ENCODE peak calls at places on chromosomes 16 and 17, in six cellular contexts. One of them, this sample, is unnamed.

GRCh38 chr16:73027655-73028220 is 20.2 kb downstream of the ZFHX3 start:
- DNase-seq in tibial nerve: no peak
- DNase-seq in adipocyte: no peak
- DNase-seq in lower lobe of right lung: no peak
- DNase-seq in brain microvascular endothelial cell: no peak
- DNase-seq in ovary: no peak
- DNase-seq in this sample: peak

GRCh38 chr17:37764383-37764782 is 19.5 kb upstream of the HNF1B start:
- DNase-seq in tibial nerve: no peak
- DNase-seq in brain microvascular endothelial cell: no peak
- DNase-seq in adipocyte: no peak
- DNase-seq in lower lobe of right lung: no peak
- DNase-seq in ovary: no peak
- DNase-seq in this sample: no peak

GRCh38 chr16:30535777-30536190 is 1.1 kb upstream of the ZNF747 start:
- DNase-seq in lower lobe of right lung: peak
- DNase-seq in brain microvascular endothelial cell: peak
- DNase-seq in adipocyte: peak
- DNase-seq in ovary: peak
- DNase-seq in tibial nerve: peak
- DNase-seq in this sample: peak

GRCh38 chr16:85751665-85752501 is 987 bp upstream of the C16orf74 start:
- DNase-seq in tibial nerve: no peak
- DNase-seq in adipocyte: no peak
- DNase-seq in ovary: no peak
- DNase-seq in brain microvascular endothelial cell: no peak
- DNase-seq in lower lobe of right lung: no peak
- DNase-seq in this sample: no peak

GRCh38 chr16:14057878-14058382 is 13.2 kb upstream of the MRTFB start:
- DNase-seq in ovary: peak
- DNase-seq in lower lobe of right lung: no peak
- DNase-seq in tibial nerve: no peak
- DNase-seq in adipocyte: no peak
- DNase-seq in brain microvascular endothelial cell: peak
- DNase-seq in this sample: peak

GRCh38 chr17:39517224-39517623 is 55.9 kb downstream of the CDK12 start:
- DNase-seq in ovary: no peak
- DNase-seq in adipocyte: no peak
- DNase-seq in tibial nerve: no peak
- DNase-seq in brain microvascular endothelial cell: peak
- DNase-seq in lower lobe of right lung: no peak
- DNase-seq in this sample: no peak

GRCh38 chr16:74829637-74830036 is 55.0 kb upstream of the FA2H start:
- DNase-seq in brain microvascular endothelial cell: no peak
- DNase-seq in tibial nerve: no peak
- DNase-seq in lower lobe of right lung: no peak
- DNase-seq in adipocyte: no peak
- DNase-seq in ovary: no peak
- DNase-seq in this sample: no peak

GRCh38 chr17:8225813-8226535 is 15.6 kb upstream of the AURKB start:
- DNase-seq in tibial nerve: peak
- DNase-seq in brain microvascular endothelial cell: peak
- DNase-seq in ovary: peak
- DNase-seq in lower lobe of right lung: peak
- DNase-seq in adipocyte: peak
- DNase-seq in this sample: peak

GRCh38 chr17:7916383-7916677 is 241 bp upstream of the RNF227 start:
- DNase-seq in ovary: no peak
- DNase-seq in adipocyte: no peak
- DNase-seq in lower lobe of right lung: no peak
- DNase-seq in brain microvascular endothelial cell: no peak
- DNase-seq in tibial nerve: no peak
- DNase-seq in this sample: no peak

GRCh38 chr17:46026045-46026814 is 27.2 kb downstream of the STH start:
- DNase-seq in lower lobe of right lung: no peak
- DNase-seq in tibial nerve: peak
- DNase-seq in ovary: no peak
- DNase-seq in adipocyte: no peak
- DNase-seq in brain microvascular endothelial cell: no peak
- DNase-seq in this sample: no peak

GRCh38 chr16:49575352-49576172 is 202.0 kb downstream of the C16orf78 start:
- DNase-seq in ovary: no peak
- DNase-seq in adipocyte: no peak
- DNase-seq in brain microvascular endothelial cell: no peak
- DNase-seq in lower lobe of right lung: peak
- DNase-seq in tibial nerve: peak
- DNase-seq in this sample: peak

GRCh38 chr16:83345846-83346245 is 461.9 kb upstream of the HSBP1 start:
- DNase-seq in adipocyte: no peak
- DNase-seq in lower lobe of right lung: no peak
- DNase-seq in brain microvascular endothelial cell: no peak
- DNase-seq in ovary: no peak
- DNase-seq in tibial nerve: no peak
- DNase-seq in this sample: no peak

GRCh38 chr17:55116440-55116914 is 147.9 kb downstream of the STXBP4 start:
- DNase-seq in lower lobe of right lung: no peak
- DNase-seq in ovary: no peak
- DNase-seq in adipocyte: no peak
- DNase-seq in tibial nerve: no peak
- DNase-seq in brain microvascular endothelial cell: no peak
- DNase-seq in this sample: no peak

GRCh38 chr17:64148699-64149098 is 18.8 kb upstream of the ERN1 start:
- DNase-seq in ovary: no peak
- DNase-seq in adipocyte: no peak
- DNase-seq in brain microvascular endothelial cell: no peak
- DNase-seq in tibial nerve: no peak
- DNase-seq in lower lobe of right lung: no peak
- DNase-seq in this sample: no peak

GRCh38 chr17:50620848-50621247 is 13.8 kb upstream of the ABCC3 start:
- DNase-seq in lower lobe of right lung: no peak
- DNase-seq in adipocyte: no peak
- DNase-seq in brain microvascular endothelial cell: no peak
- DNase-seq in tibial nerve: no peak
- DNase-seq in ovary: no peak
- DNase-seq in this sample: peak

GRCh38 chr17:51860934-51861561 is 297.5 kb downstream of the CA10 start:
- DNase-seq in lower lobe of right lung: no peak
- DNase-seq in ovary: no peak
- DNase-seq in tibial nerve: no peak
- DNase-seq in brain microvascular endothelial cell: peak
- DNase-seq in adipocyte: no peak
- DNase-seq in this sample: no peak

GRCh38 chr17:7930841-7931631 is 710 bp downstream of the TRAPPC1 start:
- DNase-seq in adipocyte: peak
- DNase-seq in ovary: no peak
- DNase-seq in lower lobe of right lung: no peak
- DNase-seq in brain microvascular endothelial cell: no peak
- DNase-seq in tibial nerve: no peak
- DNase-seq in this sample: no peak

GRCh38 chr16:5007256-5007655 is 26.5 kb downstream of the NAGPA start:
- DNase-seq in adipocyte: no peak
- DNase-seq in ovary: no peak
- DNase-seq in brain microvascular endothelial cell: no peak
- DNase-seq in lower lobe of right lung: peak
- DNase-seq in tibial nerve: no peak
- DNase-seq in this sample: no peak

GRCh38 chr17:62870581-62870964 is 62.5 kb upstream of the MARCHF10 start:
- DNase-seq in adipocyte: no peak
- DNase-seq in tibial nerve: no peak
- DNase-seq in lower lobe of right lung: no peak
- DNase-seq in brain microvascular endothelial cell: no peak
- DNase-seq in ovary: no peak
- DNase-seq in this sample: no peak

GRCh38 chr17:44899074-44899782 is at the start of gene EFTUD2:
- DNase-seq in tibial nerve: peak
- DNase-seq in lower lobe of right lung: peak
- DNase-seq in adipocyte: peak
- DNase-seq in ovary: peak
- DNase-seq in brain microvascular endothelial cell: peak
- DNase-seq in this sample: peak

GRCh38 chr17:60148300-60148838 is 1.4 kb upstream of the CA4 start:
- DNase-seq in ovary: no peak
- DNase-seq in lower lobe of right lung: no peak
- DNase-seq in tibial nerve: no peak
- DNase-seq in adipocyte: no peak
- DNase-seq in brain microvascular endothelial cell: no peak
- DNase-seq in this sample: no peak

GRCh38 chr17:60147553-60148241 is 2.1 kb upstream of the CA4 start:
- DNase-seq in ovary: no peak
- DNase-seq in tibial nerve: no peak
- DNase-seq in adipocyte: no peak
- DNase-seq in brain microvascular endothelial cell: no peak
- DNase-seq in lower lobe of right lung: peak
- DNase-seq in this sample: no peak

GRCh38 chr17:60151355-60151754 is 1.6 kb downstream of the CA4 start:
- DNase-seq in tibial nerve: no peak
- DNase-seq in adipocyte: no peak
- DNase-seq in brain microvascular endothelial cell: no peak
- DNase-seq in ovary: no peak
- DNase-seq in lower lobe of right lung: peak
- DNase-seq in this sample: no peak

GRCh38 chr17:60146206-60146605 is 3.6 kb upstream of the CA4 start:
- DNase-seq in lower lobe of right lung: no peak
- DNase-seq in tibial nerve: no peak
- DNase-seq in brain microvascular endothelial cell: no peak
- DNase-seq in adipocyte: no peak
- DNase-seq in ovary: no peak
- DNase-seq in this sample: no peak

DNA sequence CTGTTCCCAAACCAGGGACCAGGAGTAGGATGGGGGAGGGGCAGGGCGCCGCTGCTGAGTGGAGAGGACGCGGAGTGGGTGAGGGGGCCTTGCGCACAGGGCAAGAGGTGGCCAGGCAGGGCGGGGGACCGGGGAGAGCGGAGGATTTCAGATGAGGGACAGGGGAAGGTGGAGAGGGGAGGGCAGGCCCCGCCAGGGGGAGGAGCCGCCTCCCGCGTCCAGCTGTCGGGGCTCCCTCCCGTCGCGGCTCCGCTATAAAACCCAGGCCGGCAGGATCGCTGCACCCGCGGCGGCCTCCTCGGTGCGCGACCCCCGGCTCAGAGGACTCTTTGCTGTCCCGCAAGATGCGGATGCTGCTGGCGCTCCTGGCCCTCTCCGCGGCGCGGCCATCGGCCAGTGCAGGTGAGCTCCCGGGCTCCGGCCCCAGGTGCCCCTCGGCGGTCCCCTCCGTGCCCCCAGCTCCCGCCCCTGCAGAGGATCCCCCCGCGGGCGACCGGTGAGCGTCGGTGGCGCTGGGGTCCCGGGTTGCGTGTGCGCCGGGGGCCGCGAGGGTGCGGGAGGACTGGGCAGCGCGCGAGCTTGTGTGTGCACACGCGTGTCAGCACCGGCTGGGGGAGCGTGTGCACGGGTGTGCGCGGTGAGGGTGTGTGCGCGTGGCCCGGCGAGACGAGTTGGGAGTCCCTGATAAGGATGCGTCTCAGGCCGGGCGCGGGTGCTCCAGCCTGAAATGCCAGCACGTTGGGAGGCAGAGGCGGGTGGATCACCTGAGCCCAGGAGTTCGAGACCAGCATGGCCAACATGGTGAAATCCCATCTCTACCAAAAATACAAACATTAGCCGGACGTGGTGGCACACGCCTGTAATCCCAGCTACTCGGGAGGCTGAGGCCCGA is at the start of gene CA4:
- DNase-seq in adipocyte: no peak
- DNase-seq in lower lobe of right lung: peak
- DNase-seq in tibial nerve: no peak
- DNase-seq in ovary: no peak
- DNase-seq in brain microvascular endothelial cell: no peak
- DNase-seq in this sample: peak
- H3K4me3 ChIP-seq in adipocyte: no peak
- H3K4me3 ChIP-seq in lower lobe of right lung: peak
- H3K4me3 ChIP-seq in tibial nerve: no peak
- H3K4me3 ChIP-seq in ovary: peak
- H3K4me3 ChIP-seq in brain microvascular endothelial cell: no peak
- H3K4me3 ChIP-seq in this sample: peak

DNA sequence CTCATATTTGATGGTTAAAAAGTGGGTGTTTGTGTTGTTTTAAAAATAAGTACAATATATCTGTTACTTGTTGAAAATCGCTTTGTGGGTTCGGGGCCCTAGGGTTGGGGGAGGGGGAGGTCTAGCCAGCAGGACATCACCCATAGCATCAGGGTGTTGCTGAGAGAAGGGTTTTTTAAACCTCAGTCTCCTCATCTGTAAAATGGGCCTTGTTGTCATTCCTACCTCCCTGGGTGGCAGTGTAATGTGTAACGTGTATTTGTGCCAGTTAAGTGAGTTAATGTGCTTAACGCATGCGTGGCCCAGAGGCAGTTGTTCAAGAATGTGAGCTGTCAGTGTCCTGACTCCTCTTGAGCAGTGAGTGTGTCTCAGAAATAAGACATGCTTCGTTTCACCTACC is 128.9 kb downstream of the CMIP start:
- DNase-seq in tibial nerve: no peak
- DNase-seq in ovary: no peak
- DNase-seq in lower lobe of right lung: no peak
- DNase-seq in brain microvascular endothelial cell: no peak
- DNase-seq in adipocyte: no peak
- DNase-seq in this sample: no peak
- H3K4me3 ChIP-seq in tibial nerve: no peak
- H3K4me3 ChIP-seq in ovary: no peak
- H3K4me3 ChIP-seq in lower lobe of right lung: no peak
- H3K4me3 ChIP-seq in brain microvascular endothelial cell: no peak
- H3K4me3 ChIP-seq in adipocyte: no peak
- H3K4me3 ChIP-seq in this sample: no peak

GRCh38 chr17:58344047-58344790 is 7.8 kb downstream of the SUPT4H1 start:
- DNase-seq in adipocyte: no peak
- DNase-seq in tibial nerve: no peak
- DNase-seq in ovary: no peak
- DNase-seq in brain microvascular endothelial cell: no peak
- DNase-seq in lower lobe of right lung: no peak
- DNase-seq in this sample: no peak
- H3K4me3 ChIP-seq in adipocyte: no peak
- H3K4me3 ChIP-seq in tibial nerve: peak
- H3K4me3 ChIP-seq in ovary: no peak
- H3K4me3 ChIP-seq in brain microvascular endothelial cell: no peak
- H3K4me3 ChIP-seq in lower lobe of right lung: peak
- H3K4me3 ChIP-seq in this sample: no peak

GRCh38 chr17:81912441-81913309 is 1.5 kb upstream of the PCYT2 start:
- DNase-seq in adipocyte: no peak
- DNase-seq in ovary: no peak
- DNase-seq in brain microvascular endothelial cell: no peak
- DNase-seq in tibial nerve: no peak
- DNase-seq in lower lobe of right lung: no peak
- DNase-seq in this sample: no peak

GRCh38 chr17:81911277-81911961 is at the start of gene PCYT2:
- DNase-seq in ovary: peak
- DNase-seq in brain microvascular endothelial cell: peak
- DNase-seq in lower lobe of right lung: peak
- DNase-seq in adipocyte: peak
- DNase-seq in tibial nerve: peak
- DNase-seq in this sample: peak

GRCh38 chr17:81910840-81911276 is 341 bp downstream of the PCYT2 start:
- DNase-seq in tibial nerve: no peak
- DNase-seq in brain microvascular endothelial cell: no peak
- DNase-seq in ovary: no peak
- DNase-seq in lower lobe of right lung: no peak
- DNase-seq in adipocyte: peak
- DNase-seq in this sample: no peak

GRCh38 chr17:81913394-81914102 is 2.3 kb upstream of the PCYT2 start:
- DNase-seq in lower lobe of right lung: no peak
- DNase-seq in ovary: no peak
- DNase-seq in tibial nerve: no peak
- DNase-seq in adipocyte: no peak
- DNase-seq in brain microvascular endothelial cell: no peak
- DNase-seq in this sample: no peak

GRCh38 chr17:81911969-81912368 is 770 bp upstream of the PCYT2 start:
- DNase-seq in tibial nerve: no peak
- DNase-seq in ovary: no peak
- DNase-seq in adipocyte: no peak
- DNase-seq in lower lobe of right lung: no peak
- DNase-seq in brain microvascular endothelial cell: no peak
- DNase-seq in this sample: no peak
- H3K4me3 ChIP-seq in tibial nerve: peak
- H3K4me3 ChIP-seq in ovary: no peak
- H3K4me3 ChIP-seq in adipocyte: no peak
- H3K4me3 ChIP-seq in lower lobe of right lung: peak
- H3K4me3 ChIP-seq in brain microvascular endothelial cell: no peak
- H3K4me3 ChIP-seq in this sample: no peak

This sample was measured in right cardiac atrium.